ENCODE peak calls at places on chromosomes 6 and 20, in five cellular contexts. W is IMR-90, R is mesenchymal stem cell, I is H9, S is H1. N is an unnamed sample. For H3K9me3, the result is how much of the 10 kb centered on the place peaks cover.

GRCh38 chr6:133964052-133964451 is 11.0 kb downstream of the TBPL1 start:
- DNase-seq in W (peak), R (peak), I (no peak), S (no peak), N (no peak)

GRCh38 chr6:38673397-38674165 is 29.4 kb downstream of the GLO1 start:
- DNase-seq in W (no peak), R (no peak), I (no peak), S (no peak), N (no peak)

GRCh38 chr20:24773751-24774201 is 175.3 kb upstream of the CST7 start:
- DNase-seq in W (peak), R (peak), I (peak), S (no peak), N (no peak)

GRCh38 chr6:109760208-109760607 is 69.1 kb downstream of the FIG4 start:
- DNase-seq in W (peak), R (no peak), I (no peak), S (no peak), N (no peak)

GRCh38 chr20:39775110-39775509 is 813.0 kb downstream of the DHX35 start:
- DNase-seq in W (no peak), R (no peak), I (no peak), S (no peak), N (no peak)

GRCh38 chr20:53195882-53196610 is 223.9 kb downstream of the TSHZ2 start:
- DNase-seq in W (no peak), R (no peak), I (no peak), S (no peak), N (no peak)

GRCh38 chr6:126546771-126547170 is 206.9 kb downstream of the CENPW start:
- DNase-seq in W (peak), R (no peak), I (no peak), S (no peak), N (no peak)

GRCh38 chr6:71533939-71534379 is 245.3 kb downstream of the OGFRL1 start:
- DNase-seq in W (peak), R (peak), I (no peak), S (no peak), N (no peak)

GRCh38 chr6:138430361-138431145 is 26.5 kb downstream of the HEBP2 start:
- DNase-seq in W (no peak), R (no peak), I (no peak), S (no peak), N (no peak)

GRCh38 chr6:81998432-81998831 is 246.0 kb upstream of the TENT5A start:
- DNase-seq in W (peak), R (peak), I (no peak), S (no peak), N (no peak)

GRCh38 chr6:89675949-89676753 is 37.6 kb upstream of the LYRM2 start:
- DNase-seq in W (peak), R (peak), I (no peak), S (no peak), N (no peak)

GRCh38 chr20:62025832-62026563 is 39.7 kb downstream of the TAF4 start:
- DNase-seq in W (peak), R (peak), I (no peak), S (no peak), N (no peak)

GRCh38 chr20:33789109-33789857 is 21.9 kb upstream of the CHMP4B start:
- DNase-seq in W (peak), R (peak), I (no peak), S (no peak), N (no peak)

GRCh38 chr6:24818346-24818745 is 19.6 kb upstream of the ARMH2 start:
- DNase-seq in W (no peak), R (no peak), I (no peak), S (no peak), N (no peak)

GRCh38 chr6:141307309-141307998 is 825.3 kb upstream of the GJE1 start:
- DNase-seq in W (no peak), R (no peak), I (no peak), S (no peak), N (no peak)

GRCh38 chr6:36933102-36933501 is 21.4 kb upstream of the PI16 start:
- DNase-seq in W (peak), R (no peak), I (no peak), S (no peak), N (no peak)

GRCh38 chr6:4615891-4616290 is 160.3 kb upstream of the CDYL start:
- DNase-seq in W (peak), R (no peak), I (no peak), S (no peak), N (no peak)

GRCh38 chr6:152110878-152111820 is 303.7 kb downstream of the ESR1 start:
- DNase-seq in W (no peak), R (no peak), I (no peak), S (no peak), N (no peak)

GRCh38 chr6:133631421-133631820 is 257.5 kb upstream of the TCF21 start:
- DNase-seq in W (peak), R (peak), I (no peak), S (no peak), N (no peak)

GRCh38 chr20:49484180-49485140 is 2.0 kb upstream of the KCNB1 start:
- DNase-seq in W (peak), R (peak), I (peak), S (peak), N (peak)

GRCh38 chr6:13517116-13517515 is 29.7 kb upstream of the GFOD1 start:
- DNase-seq in W (peak), R (no peak), I (no peak), S (no peak), N (no peak)

GRCh38 chr6:56483929-56484328 is 158.8 kb downstream of the DST start:
- DNase-seq in W (peak), R (no peak), I (no peak), S (no peak), N (no peak)

GRCh38 chr20:18428490-18429173 is 38.2 kb downstream of the DZANK1 start:
- DNase-seq in W (peak), R (no peak), I (no peak), S (no peak), N (no peak)

GRCh38 chr20:21396045-21396893 is 1.1 kb downstream of the NKX2-4 start:
- DNase-seq in W (no peak), R (no peak), I (no peak), S (no peak), N (no peak)

GRCh38 chr6:24117016-24117415 is 9.0 kb upstream of the NRSN1 start:
- DNase-seq in W (no peak), R (no peak), I (no peak), S (no peak), N (no peak)

GRCh38 chr6:139508023-139508422 is 133.6 kb upstream of the CITED2 start:
- DNase-seq in W (peak), R (peak), I (no peak), S (no peak), N (no peak)

GRCh38 chr20:62540504-62540903 is 64.7 kb upstream of the GATA5 start:
- DNase-seq in W (no peak), R (no peak), I (no peak), S (no peak), N (no peak)

GRCh38 chr6:168035098-168035660 is 37.7 kb downstream of the KIF25 start:
- DNase-seq in W (peak), R (peak), I (peak), S (peak), N (no peak)

GRCh38 chr6:34484899-34485298 is 19.0 kb downstream of the PACSIN1 start:
- DNase-seq in W (no peak), R (no peak), I (no peak), S (no peak), N (no peak)

GRCh38 chr6:45378324-45378926 is 691 bp upstream of the SUPT3H start:
- DNase-seq in W (no peak), R (no peak), I (no peak), S (no peak), N (no peak)

GRCh38 chr6:108114861-108115597 is 40.5 kb upstream of the OSTM1 start:
- DNase-seq in W (peak), R (peak), I (peak), S (no peak), N (peak)

GRCh38 chr6:51025082-51025777 is 206.6 kb downstream of the TFAP2B start:
- DNase-seq in W (peak), R (no peak), I (no peak), S (no peak), N (no peak)

GRCh38 chr6:91029211-91029610 is 442.3 kb upstream of the MAP3K7 start:
- DNase-seq in W (no peak), R (no peak), I (no peak), S (no peak), N (no peak)

GRCh38 chr6:136051140-136051775 is 198.9 kb downstream of the MTFR2 start:
- DNase-seq in W (peak), R (peak), I (no peak), S (no peak), N (no peak)

GRCh38 chr20:62735331-62735821 is 26.7 kb downstream of the NTSR1 start:
- DNase-seq in W (no peak), R (no peak), I (no peak), S (no peak), N (no peak)

GRCh38 chr20:62051166-62051900 is 14.3 kb downstream of the TAF4 start:
- DNase-seq in W (no peak), R (no peak), I (no peak), S (no peak), N (no peak)

GRCh38 chr6:57432919-57433684 is 115.7 kb downstream of the PRIM2 start:
- DNase-seq in W (no peak), R (peak), I (no peak), S (no peak), N (no peak)

GRCh38 chr20:37999526-38000263 is 33.6 kb downstream of the TTI1 start:
- DNase-seq in W (no peak), R (no peak), I (no peak), S (no peak), N (no peak)

GRCh38 chr6:158064725-158065251 is 83.1 kb downstream of the SYNJ2 start:
- DNase-seq in W (no peak), R (no peak), I (no peak), S (no peak), N (no peak)

GRCh38 chr6:30780642-30780920 is 36.2 kb upstream of the IER3 start:
- DNase-seq in W (no peak), R (no peak), I (no peak), S (no peak), N (no peak)
- H2BK5ac ChIP-seq in W (peak), R (peak), I (no peak), S (no peak), N (no peak)

DNA sequence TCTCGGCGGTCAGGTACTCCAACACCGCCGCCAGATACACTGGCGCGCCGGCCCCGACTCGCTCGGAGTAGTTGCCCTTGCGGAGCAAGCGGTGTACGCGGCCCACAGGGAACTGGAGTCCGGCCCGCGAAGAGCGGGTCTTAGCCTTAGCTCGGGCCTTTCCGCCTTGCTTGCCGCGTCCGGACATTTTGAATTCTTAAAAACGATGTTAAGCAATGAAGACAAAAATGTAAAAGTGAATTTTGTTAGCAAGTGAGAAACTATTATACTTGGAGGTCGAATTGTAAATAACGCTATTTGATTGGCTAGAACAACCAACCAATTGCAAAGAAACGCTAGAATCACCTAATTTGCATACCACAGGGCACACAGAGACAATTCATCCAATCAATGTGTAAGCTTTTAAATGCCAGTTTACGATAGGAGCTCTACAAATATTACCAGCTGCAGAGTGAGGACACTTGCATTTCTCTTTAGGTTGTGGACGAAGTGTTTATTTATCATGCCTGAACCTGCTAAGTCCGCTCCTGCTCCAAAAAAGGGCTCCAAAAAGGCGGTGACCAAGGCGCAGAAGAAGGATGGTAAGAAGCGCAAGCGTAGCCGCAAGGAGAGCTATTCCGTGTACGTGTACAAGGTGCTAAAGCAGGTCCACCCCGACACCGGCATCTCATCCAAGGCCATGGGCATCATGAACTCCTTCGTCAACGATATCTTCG is 112.0 kb downstream of the HFE start:
- DNase-seq in W (peak), R (peak), I (peak), S (no peak), N (peak)
- H4K91ac ChIP-seq in W (no peak), R (peak), I (no peak), S (no peak), N (no peak)

GRCh38 chr20:51299413-51299812 is 243.1 kb downstream of the NFATC2 start:
- DNase-seq in W (no peak), R (no peak), I (no peak), S (no peak), N (no peak)
- H3K9me3 ChIP-seq in W (under half), R (under half), I (under half), S (under half), N (under half)

DNA sequence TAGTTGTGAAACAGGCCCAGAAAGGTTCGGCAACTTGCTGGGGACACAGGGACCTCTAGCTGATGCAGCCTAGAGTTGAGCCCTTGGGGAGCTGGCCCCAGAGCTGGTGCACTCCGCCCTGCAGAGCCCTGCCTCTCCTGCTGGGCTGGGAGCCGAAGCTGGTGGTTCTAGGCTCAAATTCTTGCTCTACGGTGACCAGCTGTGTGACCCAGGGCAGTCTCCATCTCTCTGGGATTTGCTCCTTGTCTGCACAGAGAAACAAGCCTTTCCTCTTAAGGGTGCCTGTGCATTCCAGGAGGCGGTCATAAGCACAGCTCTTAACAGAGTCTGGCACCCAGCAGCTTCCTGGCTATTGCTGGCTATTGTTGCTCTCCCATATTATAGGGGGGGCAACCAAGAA is 47.4 kb downstream of the RBM38 start:
- DNase-seq in W (no peak), R (no peak), I (no peak), S (no peak), N (no peak)
- H2BK5ac ChIP-seq in W (no peak), R (no peak), I (no peak), S (no peak), N (no peak)

N was measured in neuronal stem cell.